ENCODE peak calls at places on chromosomes 13 and 19, in six cellular contexts. D is lower leg skin, N is adrenal gland, E is ovary, M is transverse colon, V is vagina. J is an unnamed sample.
A peak's percentile ranks its signal among the peaks of the same experiment; 100 is the strongest.

GRCh38 chr19:36051236-36051635 is 2.8 kb downstream of the THAP8 start:
- DNase-seq in D (no peak), N (no peak), E (no peak), M (no peak), V (no peak), J (no peak)

GRCh38 chr13:47964863-47965262 is 36.2 kb downstream of the SUCLA2 start:
- DNase-seq in D (no peak), N (no peak), E (no peak), M (no peak), V (no peak), J (no peak)

GRCh38 chr19:45160870-45161714 is at the start of gene NKPD1:
- DNase-seq in D (peak; percentile 91), N (no peak), E (no peak), M (peak; percentile 71), V (no peak), J (no peak)

GRCh38 chr13:107099661-107100060 is 531.7 kb upstream of the ARGLU1 start:
- DNase-seq in D (no peak), N (no peak), E (no peak), M (no peak), V (no peak), J (no peak)

GRCh38 chr13:49400755-49401659 is 42.9 kb downstream of the CAB39L start:
- DNase-seq in D (no peak), N (peak; percentile 45), E (peak; percentile 48), M (peak; percentile 22), V (no peak), J (no peak)

GRCh38 chr19:46271488-46272197 is 25.2 kb upstream of the HIF3A start:
- DNase-seq in D (no peak), N (peak; percentile 58), E (no peak), M (no peak), V (no peak), J (peak; percentile 23)

GRCh38 chr19:30024091-30024490 is 82.1 kb downstream of the URI1 start:
- DNase-seq in D (no peak), N (no peak), E (no peak), M (no peak), V (no peak), J (no peak)

GRCh38 chr19:52492201-52492960 is 35.1 kb upstream of the ZNF808 start:
- DNase-seq in D (peak; percentile 60), N (no peak), E (no peak), M (no peak), V (no peak), J (no peak)

GRCh38 chr19:32599736-32600157 is 18.8 kb downstream of the PDCD5 start:
- DNase-seq in D (peak; percentile 50), N (peak; percentile 21), E (no peak), M (peak; percentile 25), V (no peak), J (peak; percentile 50)

GRCh38 chr13:25886438-25887214 is 165.2 kb downstream of the SHISA2 start:
- DNase-seq in D (no peak), N (no peak), E (no peak), M (no peak), V (no peak), J (no peak)

GRCh38 chr13:100734194-100734720 is 59.7 kb upstream of the TMTC4 start:
- DNase-seq in D (no peak), N (no peak), E (no peak), M (no peak), V (no peak), J (no peak)

GRCh38 chr13:48078251-48078656 is 16.6 kb downstream of the MED4 start:
- DNase-seq in D (no peak), N (no peak), E (no peak), M (peak; percentile 13), V (no peak), J (no peak)

GRCh38 chr13:49052801-49053200 is 77.1 kb downstream of the FNDC3A start:
- DNase-seq in D (no peak), N (no peak), E (no peak), M (no peak), V (no peak), J (no peak)

GRCh38 chr19:43784981-43785808 is 4.4 kb upstream of the KCNN4 start:
- DNase-seq in D (no peak), N (peak; percentile 68), E (peak; percentile 38), M (peak; percentile 70), V (no peak), J (peak; percentile 79)

GRCh38 chr13:77026255-77026782 is 640 bp downstream of the FBXL3 start:
- DNase-seq in D (peak; percentile 97), N (peak; percentile 83), E (peak; percentile 74), M (peak; percentile 94), V (no peak), J (peak; percentile 44)

GRCh38 chr19:38930776-38931761 is at the start of gene MRPS12:
- DNase-seq in D (peak; percentile 100), N (peak; percentile 99), E (peak; percentile 98), M (peak; percentile 99), V (no peak), J (peak; percentile 99)

GRCh38 chr13:110282316-110282841 is 24.6 kb downstream of the COL4A1 start:
- DNase-seq in D (peak; percentile 59), N (no peak), E (no peak), M (no peak), V (no peak), J (no peak)

GRCh38 chr13:75399168-75399878 is 82.6 kb downstream of the TBC1D4 start:
- DNase-seq in D (no peak), N (no peak), E (no peak), M (no peak), V (no peak), J (no peak)

GRCh38 chr13:113612626-113613025 is 28.1 kb downstream of the TFDP1 start:
- DNase-seq in D (no peak), N (no peak), E (no peak), M (no peak), V (no peak), J (no peak)

GRCh38 chr19:13092608-13093260 is 9.9 kb downstream of the LYL1 start:
- DNase-seq in D (no peak), N (no peak), E (no peak), M (no peak), V (no peak), J (no peak)

GRCh38 chr13:52899206-52899605 is 50.8 kb upstream of the PCDH8 start:
- DNase-seq in D (no peak), N (no peak), E (no peak), M (no peak), V (no peak), J (no peak)

GRCh38 chr13:45224181-45224580 is 23.3 kb upstream of the KCTD4 start:
- DNase-seq in D (no peak), N (no peak), E (no peak), M (no peak), V (no peak), J (no peak)

GRCh38 chr19:49574206-49574755 is 6.1 kb downstream of the NOSIP start:
- DNase-seq in D (no peak), N (no peak), E (no peak), M (no peak), V (no peak), J (no peak)
- TF ChIP-seq POLR2A in D (no peak), N (no peak), E (no peak), M (no peak), V (no peak), J (no peak)

GRCh38 chr13:46295531-46296464 is 84.1 kb downstream of the LRRC63 start:
- DNase-seq in D (no peak), N (no peak), E (no peak), M (peak; percentile 34), V (no peak), J (no peak)
- TF ChIP-seq POLR2A in D (no peak), N (no peak), E (no peak), M (no peak), V (no peak), J (no peak)

DNA sequence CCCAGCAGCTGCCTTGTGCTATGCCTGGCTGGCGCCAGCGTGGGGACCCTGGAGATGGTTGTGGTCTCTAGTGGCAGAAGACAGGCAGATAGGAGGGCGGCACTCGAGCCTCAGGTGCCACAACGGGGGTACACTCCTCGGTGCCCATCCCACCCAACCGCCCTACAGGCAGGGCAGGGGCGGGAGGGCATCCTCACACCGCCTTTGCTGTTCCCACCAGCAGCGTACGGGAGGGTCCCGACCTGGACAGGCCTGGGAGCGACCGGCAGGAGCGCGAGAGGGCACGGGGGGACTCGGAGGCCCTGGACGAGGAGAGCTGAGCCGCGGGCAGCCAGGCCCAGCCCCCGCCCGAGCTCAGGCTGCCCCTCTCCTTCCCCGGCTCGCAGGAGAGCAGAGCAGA is 16.6 kb downstream of the PLIN4 start:
- DNase-seq in D (no peak), N (no peak), E (no peak), M (no peak), V (no peak), J (no peak)
- TF ChIP-seq POLR2A in D (no peak), N (no peak), E (no peak), M (no peak), V (no peak), J (no peak)

GRCh38 chr13:59514316-59514715 is 649.4 kb downstream of the DIAPH3 start:
- DNase-seq in D (no peak), N (no peak), E (no peak), M (no peak), V (no peak), J (no peak)

GRCh38 chr13:59513686-59514085 is 650.0 kb downstream of the DIAPH3 start:
- DNase-seq in D (no peak), N (no peak), E (no peak), M (no peak), V (no peak), J (no peak)

GRCh38 chr13:59510377-59510776 is 653.4 kb downstream of the DIAPH3 start:
- DNase-seq in D (no peak), N (no peak), E (no peak), M (no peak), V (no peak), J (no peak)
- TF ChIP-seq POLR2A in D (no peak), N (no peak), E (no peak), M (no peak), V (no peak), J (no peak)

DNA sequence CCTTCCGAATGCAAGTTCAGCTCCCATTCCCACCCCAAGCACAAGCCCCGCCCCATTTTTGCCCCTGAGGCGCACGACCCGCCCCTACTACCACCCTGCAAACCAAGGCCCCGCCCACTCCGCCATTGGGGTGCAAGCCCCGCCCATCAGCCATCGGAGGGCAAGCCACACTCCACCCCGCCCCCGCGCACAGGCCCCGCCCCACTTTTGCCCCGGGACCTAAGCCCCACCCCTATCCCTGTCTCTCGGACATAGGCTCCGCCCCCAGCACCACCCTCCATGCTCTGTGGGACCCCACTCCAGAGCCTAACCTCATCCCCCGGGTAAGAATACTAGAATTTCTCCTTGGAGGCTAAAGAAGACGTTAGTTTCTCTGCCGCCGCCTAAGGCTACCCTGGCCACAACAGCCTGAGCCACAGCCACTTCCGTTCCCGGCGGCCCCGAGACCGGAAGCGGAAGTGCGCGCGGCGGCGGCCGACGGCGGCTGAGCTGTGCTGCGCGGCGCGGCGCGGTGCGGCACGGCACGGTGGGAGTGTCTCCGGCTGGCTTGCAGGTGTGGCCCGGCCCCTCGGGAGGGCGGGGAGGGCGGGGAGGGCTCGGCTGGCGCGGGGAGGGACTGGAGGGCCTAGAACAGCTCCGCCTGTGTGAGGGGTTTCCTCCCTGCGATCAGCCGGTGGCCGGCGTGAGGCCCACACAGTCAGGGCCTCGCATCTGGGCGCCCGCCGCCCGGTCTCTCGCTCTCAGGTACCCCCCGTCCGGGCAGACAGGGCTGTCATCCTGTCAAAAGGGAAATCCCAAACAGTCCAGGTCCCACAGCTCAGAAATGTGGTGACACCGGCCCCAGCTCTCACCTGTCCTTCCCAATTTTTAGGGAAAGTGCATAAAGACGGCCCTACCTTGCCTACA is at the start of gene ZNF333:
- DNase-seq in D (peak; percentile 99), N (peak; percentile 96), E (peak; percentile 96), M (peak; percentile 99), V (no peak), J (peak; percentile 92)
- TF ChIP-seq POLR2A in D (no peak), N (peak; percentile 67), E (peak; percentile 48), M (peak; percentile 55), V (peak; percentile 54), J (peak; percentile 47)

GRCh38 chr19:10602330-10603083 is 15.4 kb upstream of the AP1M2 start:
- DNase-seq in D (peak; percentile 97), N (peak; percentile 86), E (peak; percentile 85), M (peak; percentile 90), V (no peak), J (peak; percentile 87)
- TF ChIP-seq POLR2A in D (no peak), N (no peak), E (peak; percentile 33), M (peak; percentile 50), V (peak; percentile 50), J (peak; percentile 35)